ENCODE peak calls at places on chromosomes 16 and 17, in ten cellular contexts. One of them, this sample, is unnamed.

GRCh38 chr16:57372372-57373116 is at the start of gene CX3CL1:
- DNase-seq in astrocyte of the spinal cord: peak; percentile 53
- DNase-seq in astrocyte: peak; percentile 59
- DNase-seq in spleen: no peak
- DNase-seq in fibroblast of mammary gland: peak; percentile 29
- DNase-seq in Peyer's patch: peak; percentile 74
- DNase-seq in A549: no peak
- DNase-seq in psoas muscle: no peak
- DNase-seq in IMR-90: peak; percentile 39
- DNase-seq in brain microvascular endothelial cell: peak; percentile 28
- DNase-seq in this sample: peak; percentile 64

GRCh38 chr17:17587614-17588336 is 3.7 kb downstream of the PEMT start:
- DNase-seq in Peyer's patch: no peak
- DNase-seq in fibroblast of mammary gland: no peak
- DNase-seq in brain microvascular endothelial cell: no peak
- DNase-seq in IMR-90: no peak
- DNase-seq in astrocyte: no peak
- DNase-seq in psoas muscle: no peak
- DNase-seq in A549: no peak
- DNase-seq in astrocyte of the spinal cord: no peak
- DNase-seq in spleen: no peak
- DNase-seq in this sample: no peak

GRCh38 chr16:68227183-68227793 is 8.6 kb downstream of the ESRP2 start:
- DNase-seq in A549: no peak
- DNase-seq in IMR-90: no peak
- DNase-seq in fibroblast of mammary gland: no peak
- DNase-seq in astrocyte: no peak
- DNase-seq in psoas muscle: no peak
- DNase-seq in brain microvascular endothelial cell: no peak
- DNase-seq in Peyer's patch: no peak
- DNase-seq in spleen: no peak
- DNase-seq in astrocyte of the spinal cord: no peak
- DNase-seq in this sample: no peak

GRCh38 chr17:36016555-36016954 is 1.2 kb downstream of the CCL23 start:
- DNase-seq in psoas muscle: no peak
- DNase-seq in astrocyte of the spinal cord: no peak
- DNase-seq in astrocyte: no peak
- DNase-seq in IMR-90: no peak
- DNase-seq in Peyer's patch: no peak
- DNase-seq in brain microvascular endothelial cell: no peak
- DNase-seq in spleen: no peak
- DNase-seq in fibroblast of mammary gland: no peak
- DNase-seq in A549: no peak
- DNase-seq in this sample: no peak

GRCh38 chr17:55430531-55431228 is 9.0 kb upstream of the MMD start:
- DNase-seq in astrocyte: no peak
- DNase-seq in psoas muscle: no peak
- DNase-seq in IMR-90: no peak
- DNase-seq in brain microvascular endothelial cell: no peak
- DNase-seq in Peyer's patch: no peak
- DNase-seq in astrocyte of the spinal cord: no peak
- DNase-seq in spleen: no peak
- DNase-seq in A549: no peak
- DNase-seq in fibroblast of mammary gland: peak; percentile 40
- DNase-seq in this sample: no peak

GRCh38 chr16:15490123-15490711 is 55.8 kb downstream of the BMERB1 start:
- DNase-seq in astrocyte: no peak
- DNase-seq in fibroblast of mammary gland: no peak
- DNase-seq in brain microvascular endothelial cell: no peak
- DNase-seq in astrocyte of the spinal cord: no peak
- DNase-seq in A549: no peak
- DNase-seq in IMR-90: no peak
- DNase-seq in Peyer's patch: no peak
- DNase-seq in spleen: no peak
- DNase-seq in psoas muscle: no peak
- DNase-seq in this sample: no peak

GRCh38 chr16:85552980-85553435 is 60.1 kb upstream of the GSE1 start:
- DNase-seq in brain microvascular endothelial cell: no peak
- DNase-seq in Peyer's patch: no peak
- DNase-seq in spleen: no peak
- DNase-seq in fibroblast of mammary gland: no peak
- DNase-seq in psoas muscle: no peak
- DNase-seq in astrocyte of the spinal cord: no peak
- DNase-seq in astrocyte: no peak
- DNase-seq in A549: no peak
- DNase-seq in IMR-90: no peak
- DNase-seq in this sample: peak; percentile 78

GRCh38 chr17:1774390-1775176 is 12.7 kb downstream of the SERPINF1 start:
- DNase-seq in fibroblast of mammary gland: no peak
- DNase-seq in Peyer's patch: no peak
- DNase-seq in brain microvascular endothelial cell: no peak
- DNase-seq in A549: no peak
- DNase-seq in spleen: no peak
- DNase-seq in astrocyte of the spinal cord: no peak
- DNase-seq in psoas muscle: no peak
- DNase-seq in IMR-90: no peak
- DNase-seq in astrocyte: no peak
- DNase-seq in this sample: no peak

GRCh38 chr16:50209548-50210265 is 56.6 kb downstream of the TENT4B start:
- DNase-seq in astrocyte: no peak
- DNase-seq in IMR-90: no peak
- DNase-seq in fibroblast of mammary gland: no peak
- DNase-seq in Peyer's patch: peak; percentile 59
- DNase-seq in psoas muscle: no peak
- DNase-seq in astrocyte of the spinal cord: no peak
- DNase-seq in A549: no peak
- DNase-seq in spleen: no peak
- DNase-seq in brain microvascular endothelial cell: no peak
- DNase-seq in this sample: no peak

GRCh38 chr17:78342438-78343098 is 17.3 kb downstream of the SOCS3 start:
- DNase-seq in astrocyte: peak; percentile 93
- DNase-seq in brain microvascular endothelial cell: peak; percentile 75
- DNase-seq in psoas muscle: peak; percentile 85
- DNase-seq in spleen: peak; percentile 85
- DNase-seq in astrocyte of the spinal cord: peak; percentile 98
- DNase-seq in IMR-90: peak; percentile 88
- DNase-seq in Peyer's patch: no peak
- DNase-seq in fibroblast of mammary gland: peak; percentile 93
- DNase-seq in A549: peak; percentile 71
- DNase-seq in this sample: no peak

GRCh38 chr17:78343099-78343432 is 16.8 kb downstream of the SOCS3 start:
- DNase-seq in psoas muscle: peak; percentile 87
- DNase-seq in IMR-90: peak; percentile 87
- DNase-seq in A549: peak; percentile 62
- DNase-seq in astrocyte: peak; percentile 91
- DNase-seq in astrocyte of the spinal cord: peak; percentile 97
- DNase-seq in spleen: peak; percentile 91
- DNase-seq in Peyer's patch: no peak
- DNase-seq in fibroblast of mammary gland: peak; percentile 90
- DNase-seq in brain microvascular endothelial cell: peak; percentile 88
- DNase-seq in this sample: no peak

GRCh38 chr17:78340183-78340955 is 19.5 kb downstream of the SOCS3 start:
- DNase-seq in spleen: peak; percentile 78
- DNase-seq in brain microvascular endothelial cell: no peak
- DNase-seq in Peyer's patch: no peak
- DNase-seq in psoas muscle: no peak
- DNase-seq in IMR-90: no peak
- DNase-seq in astrocyte: no peak
- DNase-seq in fibroblast of mammary gland: peak; percentile 58
- DNase-seq in A549: no peak
- DNase-seq in astrocyte of the spinal cord: no peak
- DNase-seq in this sample: no peak

GRCh38 chr17:78343433-78344201 is 16.3 kb downstream of the SOCS3 start:
- DNase-seq in Peyer's patch: no peak
- DNase-seq in astrocyte: no peak
- DNase-seq in IMR-90: no peak
- DNase-seq in astrocyte of the spinal cord: no peak
- DNase-seq in A549: no peak
- DNase-seq in brain microvascular endothelial cell: no peak
- DNase-seq in fibroblast of mammary gland: no peak
- DNase-seq in psoas muscle: no peak
- DNase-seq in spleen: peak; percentile 97
- DNase-seq in this sample: no peak

GRCh38 chr17:78341559-78342437 is 18.1 kb downstream of the SOCS3 start:
- DNase-seq in brain microvascular endothelial cell: no peak
- DNase-seq in IMR-90: peak; percentile 74
- DNase-seq in astrocyte of the spinal cord: peak; percentile 85
- DNase-seq in spleen: peak; percentile 92
- DNase-seq in fibroblast of mammary gland: peak; percentile 75
- DNase-seq in psoas muscle: peak; percentile 89
- DNase-seq in A549: peak; percentile 83
- DNase-seq in astrocyte: peak; percentile 68
- DNase-seq in Peyer's patch: peak; percentile 88
- DNase-seq in this sample: no peak
- H3K4me3 ChIP-seq in brain microvascular endothelial cell: peak overlapping the region; percentile 38
- H3K4me3 ChIP-seq in IMR-90: peak overlapping the region; percentile 6
- H3K4me3 ChIP-seq in astrocyte of the spinal cord: peak overlapping the region; percentile 13
- H3K4me3 ChIP-seq in spleen: peak overlapping the region; percentile 26
- H3K4me3 ChIP-seq in fibroblast of mammary gland: peak overlapping the region; percentile 19
- H3K4me3 ChIP-seq in psoas muscle: peak overlapping the region; percentile 56
- H3K4me3 ChIP-seq in A549: peak overlapping the region; percentile 53
- H3K4me3 ChIP-seq in astrocyte: peak overlapping the region; percentile 30
- H3K4me3 ChIP-seq in Peyer's patch: peak overlapping the region; percentile 60
- H3K4me3 ChIP-seq in this sample: peak overlapping the region; percentile 20

GRCh38 chr16:3625911-3626732 is 14.7 kb upstream of the SLX4 start:
- DNase-seq in psoas muscle: no peak
- DNase-seq in IMR-90: no peak
- DNase-seq in brain microvascular endothelial cell: no peak
- DNase-seq in fibroblast of mammary gland: no peak
- DNase-seq in astrocyte of the spinal cord: no peak
- DNase-seq in spleen: no peak
- DNase-seq in A549: no peak
- DNase-seq in astrocyte: peak; percentile 29
- DNase-seq in Peyer's patch: no peak
- DNase-seq in this sample: no peak
- H3K4me3 ChIP-seq in psoas muscle: no peak overlapping the region
- H3K4me3 ChIP-seq in IMR-90: no peak overlapping the region
- H3K4me3 ChIP-seq in brain microvascular endothelial cell: no peak overlapping the region
- H3K4me3 ChIP-seq in fibroblast of mammary gland: no peak overlapping the region
- H3K4me3 ChIP-seq in astrocyte of the spinal cord: no peak overlapping the region
- H3K4me3 ChIP-seq in spleen: no peak overlapping the region
- H3K4me3 ChIP-seq in A549: no peak overlapping the region
- H3K4me3 ChIP-seq in astrocyte: no peak overlapping the region
- H3K4me3 ChIP-seq in Peyer's patch: no peak overlapping the region
- H3K4me3 ChIP-seq in this sample: no peak overlapping the region

GRCh38 chr16:28260193-28260592 is 32.1 kb upstream of the SBK1 start:
- DNase-seq in astrocyte: peak; percentile 10
- DNase-seq in psoas muscle: peak; percentile 68
- DNase-seq in spleen: no peak
- DNase-seq in IMR-90: no peak
- DNase-seq in Peyer's patch: no peak
- DNase-seq in brain microvascular endothelial cell: no peak
- DNase-seq in A549: no peak
- DNase-seq in astrocyte of the spinal cord: no peak
- DNase-seq in fibroblast of mammary gland: no peak
- DNase-seq in this sample: no peak

GRCh38 chr16:28259781-28260150 is 32.6 kb upstream of the SBK1 start:
- DNase-seq in psoas muscle: no peak
- DNase-seq in A549: no peak
- DNase-seq in astrocyte of the spinal cord: no peak
- DNase-seq in fibroblast of mammary gland: no peak
- DNase-seq in IMR-90: no peak
- DNase-seq in astrocyte: no peak
- DNase-seq in brain microvascular endothelial cell: no peak
- DNase-seq in spleen: no peak
- DNase-seq in Peyer's patch: no peak
- DNase-seq in this sample: no peak

GRCh38 chr16:28259091-28259780 is 33.1 kb upstream of the SBK1 start:
- DNase-seq in astrocyte of the spinal cord: no peak
- DNase-seq in psoas muscle: peak; percentile 60
- DNase-seq in brain microvascular endothelial cell: no peak
- DNase-seq in IMR-90: no peak
- DNase-seq in fibroblast of mammary gland: no peak
- DNase-seq in astrocyte: no peak
- DNase-seq in Peyer's patch: no peak
- DNase-seq in A549: no peak
- DNase-seq in spleen: no peak
- DNase-seq in this sample: no peak

GRCh38 chr16:28257256-28257655 is 35.1 kb upstream of the SBK1 start:
- DNase-seq in brain microvascular endothelial cell: no peak
- DNase-seq in Peyer's patch: no peak
- DNase-seq in A549: no peak
- DNase-seq in spleen: no peak
- DNase-seq in IMR-90: no peak
- DNase-seq in psoas muscle: no peak
- DNase-seq in astrocyte of the spinal cord: no peak
- DNase-seq in astrocyte: no peak
- DNase-seq in fibroblast of mammary gland: no peak
- DNase-seq in this sample: no peak

DNA sequence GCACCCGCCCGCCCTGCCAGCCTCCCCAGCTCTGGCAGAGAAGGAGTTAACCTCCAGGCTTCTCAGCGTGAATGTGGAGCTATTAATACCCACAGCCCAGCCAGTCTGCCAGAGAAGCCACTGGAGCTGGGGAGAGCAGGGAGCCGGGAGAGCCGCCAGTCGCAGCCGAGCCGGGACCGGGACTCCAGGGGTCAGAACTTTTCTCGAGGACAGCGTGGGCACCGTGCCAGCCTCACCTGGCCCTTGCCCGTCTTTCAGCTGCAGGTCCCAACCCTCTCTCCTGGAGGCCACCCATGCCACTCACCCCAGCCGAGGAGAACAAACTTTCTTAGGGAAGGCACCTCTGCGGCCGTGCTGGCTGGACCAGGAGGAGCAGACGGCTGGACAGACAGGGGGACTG is 33.8 kb upstream of the SBK1 start:
- DNase-seq in A549: no peak
- DNase-seq in astrocyte: peak; percentile 8
- DNase-seq in IMR-90: peak; percentile 4
- DNase-seq in Peyer's patch: no peak
- DNase-seq in astrocyte of the spinal cord: peak; percentile 2
- DNase-seq in psoas muscle: peak; percentile 93
- DNase-seq in fibroblast of mammary gland: no peak
- DNase-seq in spleen: no peak
- DNase-seq in brain microvascular endothelial cell: peak; percentile 12
- DNase-seq in this sample: no peak
- H3K4me3 ChIP-seq in A549: no peak overlapping the region
- H3K4me3 ChIP-seq in astrocyte: no peak overlapping the region
- H3K4me3 ChIP-seq in IMR-90: no peak overlapping the region
- H3K4me3 ChIP-seq in Peyer's patch: no peak overlapping the region
- H3K4me3 ChIP-seq in astrocyte of the spinal cord: no peak overlapping the region
- H3K4me3 ChIP-seq in psoas muscle: peak overlapping the region; percentile 73
- H3K4me3 ChIP-seq in fibroblast of mammary gland: no peak overlapping the region
- H3K4me3 ChIP-seq in spleen: peak overlapping the region; percentile 3
- H3K4me3 ChIP-seq in brain microvascular endothelial cell: no peak overlapping the region
- H3K4me3 ChIP-seq in this sample: no peak overlapping the region

DNA sequence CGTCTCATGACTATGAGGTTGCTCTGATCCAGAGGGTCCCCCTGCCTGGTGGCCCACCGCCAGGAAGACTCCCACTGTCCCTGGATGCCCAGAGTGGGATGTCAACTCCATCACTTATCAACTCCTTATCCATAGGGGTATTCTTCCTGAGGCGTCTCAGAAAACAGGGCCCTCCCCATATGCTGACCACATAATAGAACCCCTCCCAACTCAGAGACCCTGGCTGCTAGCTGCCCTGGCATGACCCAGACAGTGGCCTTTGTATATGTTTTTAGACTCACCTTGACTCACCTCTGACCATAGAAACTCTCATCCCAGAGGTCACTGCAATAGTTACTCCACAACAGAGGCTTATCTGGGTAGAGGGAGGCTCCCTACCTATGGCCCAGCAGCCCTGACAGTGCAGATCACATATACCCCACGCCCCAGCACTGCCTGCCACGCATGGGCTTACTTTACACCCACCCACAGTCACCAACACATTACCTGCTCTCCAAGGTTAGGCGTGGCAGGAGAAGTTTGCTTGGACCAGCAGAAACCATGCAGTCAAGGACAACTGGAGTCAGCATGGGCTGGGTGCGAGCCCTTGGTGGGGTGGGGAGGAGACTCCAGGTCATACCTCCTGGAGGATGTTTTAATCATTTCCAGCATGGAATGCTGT is 2.3 kb upstream of the G6PC1 start:
- DNase-seq in A549: no peak
- DNase-seq in IMR-90: no peak
- DNase-seq in fibroblast of mammary gland: no peak
- DNase-seq in Peyer's patch: peak; percentile 72
- DNase-seq in psoas muscle: no peak
- DNase-seq in astrocyte of the spinal cord: no peak
- DNase-seq in astrocyte: no peak
- DNase-seq in brain microvascular endothelial cell: no peak
- DNase-seq in spleen: no peak
- DNase-seq in this sample: no peak
- H3K4me3 ChIP-seq in A549: no peak overlapping the region
- H3K4me3 ChIP-seq in IMR-90: no peak overlapping the region
- H3K4me3 ChIP-seq in fibroblast of mammary gland: no peak overlapping the region
- H3K4me3 ChIP-seq in Peyer's patch: no peak overlapping the region
- H3K4me3 ChIP-seq in psoas muscle: no peak overlapping the region
- H3K4me3 ChIP-seq in astrocyte of the spinal cord: no peak overlapping the region
- H3K4me3 ChIP-seq in astrocyte: no peak overlapping the region
- H3K4me3 ChIP-seq in brain microvascular endothelial cell: no peak overlapping the region
- H3K4me3 ChIP-seq in spleen: no peak overlapping the region
- H3K4me3 ChIP-seq in this sample: no peak overlapping the region